ENCODE peak calls at places on chromosomes 2 and 18, in seven cellular contexts. J is CD8-positive, alpha-beta memory T cell; X is mesendoderm; Y is kidney; A is body of pancreas; C is cardiac muscle cell; D is upper lobe of right lung. R is an unnamed sample.

GRCh38 chr2:158724803-158725271 is 70.3 kb upstream of the DAPL1 start:
- DNase-seq in J (no peak), X (no peak), Y (peak), A (peak), C (no peak), D (no peak), R (no peak)

GRCh38 chr2:127695491-127696472 is 5.5 kb upstream of the SFT2D3 start:
- DNase-seq in J (peak), X (peak), Y (no peak), A (peak), C (peak), D (no peak), R (no peak)

GRCh38 chr2:37583867-37584266 is 87.6 kb downstream of the CDC42EP3 start:
- DNase-seq in J (no peak), X (peak), Y (no peak), A (no peak), C (peak), D (no peak), R (no peak)

GRCh38 chr2:190554357-190555006 is 20.0 kb upstream of the NEMP2 start:
- DNase-seq in J (no peak), X (peak), Y (no peak), A (no peak), C (no peak), D (no peak), R (no peak)

GRCh38 chr18:7415081-7415894 is 151.8 kb upstream of the PTPRM start:
- DNase-seq in J (no peak), X (peak), Y (no peak), A (peak), C (peak), D (no peak), R (no peak)

GRCh38 chr2:1744446-1745170 is at the start of gene PXDN:
- DNase-seq in J (no peak), X (peak), Y (peak), A (no peak), C (peak), D (peak), R (no peak)

GRCh38 chr2:236146436-236146835 is 21.8 kb downstream of the GBX2 start:
- DNase-seq in J (no peak), X (no peak), Y (no peak), A (no peak), C (no peak), D (peak), R (no peak)

GRCh38 chr2:15750433-15750814 is 158.8 kb downstream of the DDX1 start:
- DNase-seq in J (no peak), X (no peak), Y (no peak), A (no peak), C (no peak), D (no peak), R (no peak)

GRCh38 chr2:156474316-156474715 is 38.1 kb downstream of the GPD2 start:
- DNase-seq in J (no peak), X (no peak), Y (no peak), A (no peak), C (no peak), D (no peak), R (no peak)

DNA sequence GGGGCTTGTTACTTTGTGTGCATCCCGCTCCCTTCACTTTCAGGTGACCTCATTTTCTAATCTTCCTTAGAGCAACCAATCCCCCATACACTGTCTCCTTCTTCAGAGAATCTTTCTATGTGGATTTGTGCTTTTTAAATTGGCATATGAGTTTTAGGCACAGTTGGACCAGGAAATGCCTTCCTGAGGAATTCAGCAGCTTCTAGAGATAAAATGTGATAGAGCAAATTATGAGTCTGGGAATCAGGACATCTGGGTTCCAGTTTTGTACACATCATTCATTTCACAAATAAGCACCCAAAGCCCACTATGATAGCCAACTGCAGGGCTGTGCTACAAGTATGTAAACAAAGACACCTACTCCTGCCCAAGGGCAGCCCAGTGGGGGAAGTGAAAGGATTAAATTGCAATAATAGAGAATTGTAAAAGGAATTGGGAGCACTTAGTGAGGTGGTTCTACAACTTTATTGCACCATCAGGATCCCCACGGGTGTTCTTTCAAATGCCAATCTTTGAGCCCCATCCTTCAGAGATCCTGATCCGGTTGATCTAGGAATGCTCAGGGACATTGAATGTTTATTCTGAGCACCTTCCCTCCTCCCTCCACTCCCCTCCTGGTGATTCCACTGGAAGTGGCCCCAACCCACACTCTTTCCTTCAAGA is 11.3 kb upstream of the KCMF1 start:
- DNase-seq in J (no peak), X (peak), Y (no peak), A (peak), C (peak), D (no peak), R (no peak)
- H3K4me3 ChIP-seq in J (no peak), X (no peak), Y (no peak), A (no peak), C (no peak), D (no peak), R (no peak)

DNA sequence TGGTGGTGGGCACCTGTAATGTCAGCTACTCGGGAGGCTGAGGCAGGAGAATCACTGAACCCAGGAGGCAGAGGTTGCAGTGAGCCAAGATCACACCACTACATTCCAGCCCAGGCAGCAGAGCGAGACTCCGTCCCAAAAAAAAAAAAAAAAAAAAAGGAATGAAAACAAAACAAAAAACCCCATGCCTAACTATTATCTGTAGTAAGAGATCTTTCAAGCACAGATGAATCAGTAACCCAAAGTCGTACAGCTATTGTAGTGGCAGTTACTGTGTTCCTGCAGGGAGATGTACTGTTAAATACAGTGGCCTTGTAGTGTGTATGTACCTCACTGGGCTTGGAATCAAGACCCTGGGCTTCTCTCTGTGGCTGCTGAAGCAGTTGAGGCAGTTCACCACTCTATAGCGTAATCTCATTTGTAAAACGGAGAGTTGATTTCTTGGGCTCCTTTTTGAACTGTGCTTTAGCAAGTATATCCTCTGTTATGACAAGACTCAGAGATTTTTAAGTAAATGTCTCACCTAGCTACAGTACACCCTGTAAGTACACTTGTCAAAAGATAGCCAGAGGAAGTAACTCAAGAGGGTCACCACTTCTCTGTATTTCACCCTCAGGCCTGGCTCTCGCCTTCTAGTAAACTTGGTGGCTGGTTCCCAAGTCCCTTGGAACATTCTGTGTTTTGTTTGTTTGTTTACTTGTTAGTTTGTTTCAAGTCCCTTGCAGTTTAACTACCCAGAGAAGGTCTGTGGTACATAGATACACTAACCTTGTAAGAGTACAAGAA is 109.6 kb upstream of the FOSL2 start:
- DNase-seq in J (no peak), X (no peak), Y (no peak), A (no peak), C (no peak), D (no peak), R (no peak)
- H3K27ac ChIP-seq in J (no peak), X (no peak), Y (no peak), A (no peak), C (no peak), D (no peak), R (no peak)

DNA sequence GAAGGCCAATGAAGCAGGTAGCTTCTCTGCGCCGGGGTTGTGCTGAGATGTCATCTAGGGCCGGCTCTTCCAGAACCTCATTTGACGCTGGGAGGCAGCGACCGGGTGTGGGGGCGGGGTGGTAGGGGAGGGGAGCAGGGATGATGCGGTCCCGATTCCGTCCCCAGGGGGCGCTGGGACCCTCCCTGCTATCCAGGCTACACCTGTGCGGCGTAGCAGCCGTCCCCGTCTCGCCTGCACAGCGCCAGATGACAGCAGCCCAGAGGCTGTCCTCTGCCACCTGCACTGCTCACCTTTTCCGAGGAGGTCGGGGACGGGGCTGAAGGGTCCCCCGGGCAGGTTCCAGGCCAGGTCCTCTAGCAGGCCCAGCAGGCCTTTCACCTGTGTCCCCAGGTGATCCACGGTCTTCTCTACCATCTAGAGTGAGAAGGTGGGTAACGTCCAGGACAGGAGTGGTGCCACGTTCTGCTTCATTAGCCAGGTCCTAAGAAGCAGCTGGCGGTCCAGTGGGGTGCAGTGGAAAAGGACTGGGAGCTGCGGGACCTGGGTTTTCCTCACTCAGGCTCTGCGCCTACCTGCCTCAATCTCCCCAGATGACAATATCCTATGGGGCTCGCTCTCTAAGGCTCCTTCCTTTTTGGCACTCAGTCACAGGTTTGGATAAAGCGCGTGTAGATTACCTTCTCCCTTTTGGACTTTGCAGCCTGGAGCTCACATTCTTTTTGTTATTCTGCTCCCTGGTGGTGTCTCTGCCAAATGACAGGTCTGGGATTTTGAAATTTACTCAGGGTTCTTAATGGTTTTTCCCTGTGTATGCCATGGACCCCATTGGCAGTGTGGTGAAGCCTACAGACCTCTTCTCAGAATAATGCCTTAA is 56.0 kb upstream of the RAB6C start:
- DNase-seq in J (no peak), X (peak), Y (no peak), A (peak), C (peak), D (no peak), R (no peak)
- H3K4me3 ChIP-seq in J (no peak), X (no peak), Y (peak), A (no peak), C (peak), D (no peak), R (no peak)

DNA sequence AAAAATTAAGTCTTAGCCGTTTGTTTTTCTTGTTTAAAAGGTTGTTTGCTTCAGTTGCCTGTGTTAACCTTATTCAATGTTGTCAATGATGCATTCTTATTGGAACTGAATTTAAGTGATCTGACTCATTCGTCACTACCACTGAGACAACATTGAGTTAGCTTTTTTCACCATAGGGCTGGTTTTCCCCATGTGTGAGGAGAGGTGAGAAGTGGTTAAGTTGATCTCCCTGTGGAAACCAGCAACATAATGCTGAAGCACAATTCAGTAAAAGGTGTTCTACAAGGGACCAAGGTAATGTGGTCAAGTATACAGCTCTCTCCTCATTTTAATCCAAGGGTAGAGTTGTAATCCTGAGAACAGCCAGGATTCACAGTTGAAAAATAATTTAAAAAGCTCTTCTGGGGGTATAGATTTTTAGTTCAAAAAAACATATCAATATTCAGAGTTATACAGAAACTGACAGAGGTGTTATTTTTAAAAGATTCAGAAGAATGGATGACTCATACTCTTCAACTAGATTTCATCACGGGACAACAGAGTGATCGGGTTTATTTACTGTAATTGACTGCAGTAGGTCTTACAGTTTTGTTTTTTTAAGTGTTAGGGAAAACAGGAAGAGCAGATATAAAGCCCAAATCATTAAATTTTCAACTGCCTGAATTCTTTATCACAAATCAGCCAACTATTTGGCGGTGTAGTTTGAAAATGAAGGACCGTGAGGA is 12.6 kb downstream of the NOP58 start:
- DNase-seq in J (no peak), X (peak), Y (no peak), A (no peak), C (peak), D (no peak), R (no peak)
- H3K27ac ChIP-seq in J (no peak), X (no peak), Y (no peak), A (no peak), C (no peak), D (peak), R (peak)

GRCh38 chr2:61178603-61179545 is 16.9 kb downstream of the C2orf74 start:
- DNase-seq in J (no peak), X (no peak), Y (no peak), A (peak), C (peak), D (peak), R (peak)
- H3K4me3 ChIP-seq in J (peak), X (no peak), Y (peak), A (no peak), C (no peak), D (peak), R (peak)

GRCh38 chr2:27428213-27428977 is at the start of gene NRBP1:
- DNase-seq in J (peak), X (peak), Y (peak), A (peak), C (peak), D (peak), R (peak)
- H3K27ac ChIP-seq in J (peak), X (peak), Y (peak), A (peak), C (peak), D (peak), R (peak)

GRCh38 chr2:27306657-27307544 is 1.3 kb downstream of the UCN start:
- DNase-seq in J (peak), X (no peak), Y (peak), A (no peak), C (no peak), D (no peak), R (peak)

GRCh38 chr2:27309651-27310050 is 1.4 kb upstream of the UCN start:
- DNase-seq in J (no peak), X (no peak), Y (peak), A (no peak), C (no peak), D (peak), R (no peak)

GRCh38 chr2:27307545-27308358 is 493 bp downstream of the UCN start:
- DNase-seq in J (no peak), X (peak), Y (peak), A (no peak), C (no peak), D (no peak), R (no peak)

GRCh38 chr2:27306136-27306535 is 2.1 kb downstream of the UCN start:
- DNase-seq in J (no peak), X (no peak), Y (peak), A (no peak), C (no peak), D (no peak), R (no peak)

DNA sequence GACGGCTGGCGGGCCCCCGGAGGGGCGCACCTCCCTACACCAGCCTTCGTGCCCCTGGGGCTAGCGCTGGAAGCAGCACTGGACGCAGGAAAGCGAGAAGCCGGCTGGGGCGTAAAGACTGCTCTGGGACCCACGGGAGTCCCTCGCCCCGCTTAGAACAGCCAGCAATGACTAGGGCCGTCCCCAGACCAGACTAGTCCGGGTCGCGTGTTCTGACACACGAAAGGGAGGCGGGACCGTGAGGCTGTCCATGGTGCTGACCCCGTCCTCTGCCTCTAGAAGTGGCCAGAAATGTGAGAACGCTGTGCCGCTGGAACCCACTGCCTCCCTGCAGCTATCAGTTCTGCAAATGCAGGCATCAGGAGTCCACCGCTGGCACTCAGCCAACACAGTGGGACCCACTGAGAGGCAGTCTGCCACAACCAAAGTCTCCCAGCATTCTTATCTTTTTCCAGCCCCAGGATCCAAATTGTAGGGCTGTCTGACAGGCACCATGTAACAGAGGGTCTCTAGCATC is at the start of gene UCN:
- DNase-seq in J (no peak), X (peak), Y (peak), A (peak), C (peak), D (no peak), R (peak)
- H3K4me3 ChIP-seq in J (no peak), X (no peak), Y (no peak), A (no peak), C (no peak), D (no peak), R (no peak)

GRCh38 chr2:60641866-60642788 is 88.7 kb upstream of the BCL11A start:
- DNase-seq in J (peak), X (peak), Y (no peak), A (peak), C (peak), D (no peak), R (no peak)
- H3K27ac ChIP-seq in J (no peak), X (no peak), Y (no peak), A (no peak), C (no peak), D (no peak), R (no peak)

GRCh38 chr2:57291209-57291608 is 755.4 kb upstream of the VRK2 start:
- DNase-seq in J (no peak), X (peak), Y (no peak), A (peak), C (no peak), D (no peak), R (no peak)

DNA sequence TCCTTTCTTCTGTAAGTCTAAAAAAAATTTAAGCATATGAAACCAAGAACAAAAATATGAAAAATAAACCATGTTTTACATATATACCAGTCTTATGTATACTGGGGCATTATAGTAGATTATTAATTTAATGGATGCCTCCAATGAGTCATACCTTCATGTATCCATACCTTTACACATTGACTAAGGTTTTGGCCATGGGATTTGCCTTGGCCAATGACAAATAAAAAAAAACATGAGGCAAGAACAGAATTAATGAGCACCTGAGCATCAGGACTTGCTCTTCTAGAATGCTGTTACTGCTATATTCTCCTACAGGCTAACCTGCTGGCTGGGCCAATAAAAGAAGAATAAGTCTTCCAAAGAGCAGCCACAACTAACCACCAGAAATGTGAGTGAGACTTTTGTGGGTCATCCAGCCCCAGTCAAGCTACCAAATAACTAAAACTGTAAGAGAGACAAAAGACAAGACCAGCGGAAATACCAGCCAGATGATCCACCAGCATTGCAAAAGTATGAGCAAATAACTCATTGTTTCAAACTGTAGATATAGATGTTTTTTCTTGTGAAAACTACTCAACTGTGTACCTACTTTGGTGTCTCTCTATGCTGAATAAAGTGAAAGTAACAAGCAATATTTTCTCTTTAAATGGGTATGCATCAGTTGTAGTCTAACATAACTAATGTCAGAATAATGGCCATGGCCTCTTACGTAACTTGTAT is 749.6 kb upstream of the VRK2 start:
- DNase-seq in J (no peak), X (no peak), Y (no peak), A (no peak), C (no peak), D (no peak), R (no peak)
- H3K4me3 ChIP-seq in J (no peak), X (no peak), Y (no peak), A (no peak), C (no peak), D (no peak), R (no peak)

GRCh38 chr2:239112127-239112774 is 264.4 kb downstream of the TWIST2 start:
- DNase-seq in J (no peak), X (no peak), Y (no peak), A (no peak), C (no peak), D (no peak), R (no peak)

GRCh38 chr2:239114119-239114581 is 266.3 kb downstream of the TWIST2 start:
- DNase-seq in J (no peak), X (peak), Y (no peak), A (no peak), C (peak), D (no peak), R (no peak)

GRCh38 chr2:239113592-239113991 is 265.7 kb downstream of the TWIST2 start:
- DNase-seq in J (no peak), X (no peak), Y (no peak), A (no peak), C (no peak), D (no peak), R (no peak)

GRCh38 chr2:239114616-239115265 is 266.9 kb downstream of the TWIST2 start:
- DNase-seq in J (no peak), X (peak), Y (no peak), A (no peak), C (peak), D (no peak), R (no peak)

GRCh38 chr2:239113164-239113563 is 265.3 kb downstream of the TWIST2 start:
- DNase-seq in J (no peak), X (no peak), Y (no peak), A (no peak), C (peak), D (no peak), R (no peak)
- H3K27ac ChIP-seq in J (no peak), X (no peak), Y (no peak), A (no peak), C (no peak), D (peak), R (peak)